ENCODE peak calls at places on chromosomes 12 and 14, in six cellular contexts. One of them, this sample, is unnamed.

GRCh38 chr12:40515041-40515825 is 177.0 kb upstream of the CNTN1 start:
- DNase-seq in astrocyte of the spinal cord: peak
- DNase-seq in lung: no peak
- DNase-seq in PC-3: no peak
- DNase-seq in GM13976: peak
- DNase-seq in GM13977: peak
- DNase-seq in this sample: no peak

GRCh38 chr14:67151082-67151666 is 38.1 kb upstream of the GARIN2 start:
- DNase-seq in astrocyte of the spinal cord: no peak
- DNase-seq in lung: no peak
- DNase-seq in PC-3: peak
- DNase-seq in GM13976: no peak
- DNase-seq in GM13977: no peak
- DNase-seq in this sample: no peak

GRCh38 chr12:112183141-112183581 is 57.8 kb downstream of the TRAFD1 start:
- DNase-seq in astrocyte of the spinal cord: peak
- DNase-seq in lung: no peak
- DNase-seq in PC-3: no peak
- DNase-seq in GM13976: peak
- DNase-seq in GM13977: peak
- DNase-seq in this sample: peak

GRCh38 chr12:116222358-116222757 is 55.1 kb downstream of the MED13L start:
- DNase-seq in astrocyte of the spinal cord: peak
- DNase-seq in lung: peak
- DNase-seq in PC-3: peak
- DNase-seq in GM13976: no peak
- DNase-seq in GM13977: no peak
- DNase-seq in this sample: peak

GRCh38 chr12:84150226-84150625 is 762.4 kb downstream of the SLC6A15 start:
- DNase-seq in astrocyte of the spinal cord: no peak
- DNase-seq in lung: no peak
- DNase-seq in PC-3: no peak
- DNase-seq in GM13976: no peak
- DNase-seq in GM13977: no peak
- DNase-seq in this sample: no peak

GRCh38 chr14:33332497-33332896 is 393.8 kb downstream of the NPAS3 start:
- DNase-seq in astrocyte of the spinal cord: no peak
- DNase-seq in lung: no peak
- DNase-seq in PC-3: peak
- DNase-seq in GM13976: no peak
- DNase-seq in GM13977: no peak
- DNase-seq in this sample: no peak

GRCh38 chr12:41288188-41288811 is 100.2 kb downstream of the PDZRN4 start:
- DNase-seq in astrocyte of the spinal cord: no peak
- DNase-seq in lung: no peak
- DNase-seq in PC-3: no peak
- DNase-seq in GM13976: no peak
- DNase-seq in GM13977: no peak
- DNase-seq in this sample: no peak

GRCh38 chr14:91377700-91378652 is 39.6 kb downstream of the CCDC88C start:
- DNase-seq in astrocyte of the spinal cord: no peak
- DNase-seq in lung: no peak
- DNase-seq in PC-3: peak
- DNase-seq in GM13976: no peak
- DNase-seq in GM13977: no peak
- DNase-seq in this sample: peak

GRCh38 chr14:61645247-61645646 is 50.1 kb upstream of the HIF1A start:
- DNase-seq in astrocyte of the spinal cord: no peak
- DNase-seq in lung: no peak
- DNase-seq in PC-3: no peak
- DNase-seq in GM13976: no peak
- DNase-seq in GM13977: no peak
- DNase-seq in this sample: no peak

GRCh38 chr14:36315159-36315853 is 5.1 kb downstream of the MBIP start:
- DNase-seq in astrocyte of the spinal cord: no peak
- DNase-seq in lung: no peak
- DNase-seq in PC-3: no peak
- DNase-seq in GM13976: peak
- DNase-seq in GM13977: peak
- DNase-seq in this sample: peak

GRCh38 chr12:98352218-98352811 is 163.1 kb upstream of the TMPO start:
- DNase-seq in astrocyte of the spinal cord: peak
- DNase-seq in lung: no peak
- DNase-seq in PC-3: peak
- DNase-seq in GM13976: no peak
- DNase-seq in GM13977: peak
- DNase-seq in this sample: no peak

GRCh38 chr12:120761581-120761980 is 36.0 kb downstream of the ACADS start:
- DNase-seq in astrocyte of the spinal cord: peak
- DNase-seq in lung: no peak
- DNase-seq in PC-3: no peak
- DNase-seq in GM13976: no peak
- DNase-seq in GM13977: no peak
- DNase-seq in this sample: no peak

GRCh38 chr12:123035841-123036240 is 55.4 kb downstream of the ARL6IP4 start:
- DNase-seq in astrocyte of the spinal cord: no peak
- DNase-seq in lung: no peak
- DNase-seq in PC-3: no peak
- DNase-seq in GM13976: no peak
- DNase-seq in GM13977: no peak
- DNase-seq in this sample: no peak

GRCh38 chr14:22811752-22812151 is 3.5 kb downstream of the SLC7A7 start:
- DNase-seq in astrocyte of the spinal cord: no peak
- DNase-seq in lung: no peak
- DNase-seq in PC-3: no peak
- DNase-seq in GM13976: no peak
- DNase-seq in GM13977: peak
- DNase-seq in this sample: no peak

GRCh38 chr12:6632026-6632978 is 3.5 kb downstream of the LPAR5 start:
- DNase-seq in astrocyte of the spinal cord: no peak
- DNase-seq in lung: no peak
- DNase-seq in PC-3: no peak
- DNase-seq in GM13976: peak
- DNase-seq in GM13977: peak
- DNase-seq in this sample: peak

GRCh38 chr12:65335021-65335714 is 56.7 kb downstream of the MSRB3 start:
- DNase-seq in astrocyte of the spinal cord: peak
- DNase-seq in lung: no peak
- DNase-seq in PC-3: peak
- DNase-seq in GM13976: no peak
- DNase-seq in GM13977: no peak
- DNase-seq in this sample: no peak

GRCh38 chr14:103149847-103150246 is 26.6 kb downstream of the TNFAIP2 start:
- DNase-seq in astrocyte of the spinal cord: no peak
- DNase-seq in lung: no peak
- DNase-seq in PC-3: no peak
- DNase-seq in GM13976: no peak
- DNase-seq in GM13977: no peak
- DNase-seq in this sample: no peak

GRCh38 chr14:104035300-104035699 is 50.2 kb upstream of the ASPG start:
- DNase-seq in astrocyte of the spinal cord: no peak
- DNase-seq in lung: no peak
- DNase-seq in PC-3: no peak
- DNase-seq in GM13976: no peak
- DNase-seq in GM13977: no peak
- DNase-seq in this sample: no peak

GRCh38 chr12:107079172-107080011 is 14.0 kb downstream of the CRY1 start:
- DNase-seq in astrocyte of the spinal cord: peak
- DNase-seq in lung: no peak
- DNase-seq in PC-3: peak
- DNase-seq in GM13976: peak
- DNase-seq in GM13977: no peak
- DNase-seq in this sample: no peak

GRCh38 chr12:26017484-26018211 is 59.2 kb downstream of the RASSF8 start:
- DNase-seq in astrocyte of the spinal cord: no peak
- DNase-seq in lung: no peak
- DNase-seq in PC-3: peak
- DNase-seq in GM13976: peak
- DNase-seq in GM13977: peak
- DNase-seq in this sample: peak

GRCh38 chr12:108967869-108968540 is 52.9 kb downstream of the SVOP start:
- DNase-seq in astrocyte of the spinal cord: no peak
- DNase-seq in lung: no peak
- DNase-seq in PC-3: peak
- DNase-seq in GM13976: peak
- DNase-seq in GM13977: no peak
- DNase-seq in this sample: no peak
- TF ChIP-seq CTCF in astrocyte of the spinal cord: peak
- TF ChIP-seq CTCF in lung: no peak
- TF ChIP-seq CTCF in PC-3: peak
- TF ChIP-seq CTCF in GM13976: peak
- TF ChIP-seq CTCF in GM13977: peak
- TF ChIP-seq CTCF in this sample: peak

GRCh38 chr14:46661728-46662127 is 10.1 kb upstream of the RPL10L start:
- DNase-seq in astrocyte of the spinal cord: no peak
- DNase-seq in lung: no peak
- DNase-seq in PC-3: peak
- DNase-seq in GM13976: no peak
- DNase-seq in GM13977: no peak
- DNase-seq in this sample: no peak
- TF ChIP-seq CTCF in astrocyte of the spinal cord: peak
- TF ChIP-seq CTCF in lung: no peak
- TF ChIP-seq CTCF in PC-3: peak
- TF ChIP-seq CTCF in GM13976: no peak
- TF ChIP-seq CTCF in GM13977: peak
- TF ChIP-seq CTCF in this sample: no peak

GRCh38 chr12:111174283-111175108 is 194.4 kb downstream of the PHETA1 start:
- DNase-seq in astrocyte of the spinal cord: no peak
- DNase-seq in lung: no peak
- DNase-seq in PC-3: peak
- DNase-seq in GM13976: peak
- DNase-seq in GM13977: peak
- DNase-seq in this sample: peak
- TF ChIP-seq CTCF in astrocyte of the spinal cord: no peak
- TF ChIP-seq CTCF in lung: no peak
- TF ChIP-seq CTCF in PC-3: peak
- TF ChIP-seq CTCF in GM13976: peak
- TF ChIP-seq CTCF in GM13977: peak
- TF ChIP-seq CTCF in this sample: no peak

GRCh38 chr12:108231909-108232434 is 102.9 kb downstream of the WSCD2 start:
- DNase-seq in astrocyte of the spinal cord: no peak
- DNase-seq in lung: no peak
- DNase-seq in PC-3: no peak
- DNase-seq in GM13976: no peak
- DNase-seq in GM13977: no peak
- DNase-seq in this sample: no peak

GRCh38 chr12:108235231-108235959 is 103.7 kb downstream of the CMKLR1 start:
- DNase-seq in astrocyte of the spinal cord: no peak
- DNase-seq in lung: no peak
- DNase-seq in PC-3: no peak
- DNase-seq in GM13976: no peak
- DNase-seq in GM13977: no peak
- DNase-seq in this sample: no peak

GRCh38 chr12:108236366-108236765 is 102.7 kb downstream of the CMKLR1 start:
- DNase-seq in astrocyte of the spinal cord: no peak
- DNase-seq in lung: no peak
- DNase-seq in PC-3: no peak
- DNase-seq in GM13976: no peak
- DNase-seq in GM13977: no peak
- DNase-seq in this sample: no peak

GRCh38 chr12:108232565-108232964 is 103.5 kb downstream of the WSCD2 start:
- DNase-seq in astrocyte of the spinal cord: no peak
- DNase-seq in lung: no peak
- DNase-seq in PC-3: peak
- DNase-seq in GM13976: no peak
- DNase-seq in GM13977: no peak
- DNase-seq in this sample: no peak

GRCh38 chr12:108234155-108234554 is 105.0 kb downstream of the CMKLR1 start:
- DNase-seq in astrocyte of the spinal cord: no peak
- DNase-seq in lung: no peak
- DNase-seq in PC-3: no peak
- DNase-seq in GM13976: no peak
- DNase-seq in GM13977: no peak
- DNase-seq in this sample: peak
- TF ChIP-seq CTCF in astrocyte of the spinal cord: no peak
- TF ChIP-seq CTCF in lung: no peak
- TF ChIP-seq CTCF in PC-3: no peak
- TF ChIP-seq CTCF in GM13976: peak
- TF ChIP-seq CTCF in GM13977: peak
- TF ChIP-seq CTCF in this sample: no peak

GRCh38 chr12:20601668-20602280 is 93.4 kb upstream of the SLCO1C1 start:
- DNase-seq in astrocyte of the spinal cord: peak
- DNase-seq in lung: no peak
- DNase-seq in PC-3: peak
- DNase-seq in GM13976: no peak
- DNase-seq in GM13977: peak
- DNase-seq in this sample: no peak
- TF ChIP-seq CTCF in astrocyte of the spinal cord: peak
- TF ChIP-seq CTCF in lung: no peak
- TF ChIP-seq CTCF in PC-3: peak
- TF ChIP-seq CTCF in GM13976: peak
- TF ChIP-seq CTCF in GM13977: peak
- TF ChIP-seq CTCF in this sample: peak

GRCh38 chr14:97301931-97302559 is 504.9 kb downstream of the VRK1 start:
- DNase-seq in astrocyte of the spinal cord: no peak
- DNase-seq in lung: no peak
- DNase-seq in PC-3: no peak
- DNase-seq in GM13976: no peak
- DNase-seq in GM13977: no peak
- DNase-seq in this sample: no peak

GRCh38 chr14:97299661-97300060 is 502.5 kb downstream of the VRK1 start:
- DNase-seq in astrocyte of the spinal cord: no peak
- DNase-seq in lung: no peak
- DNase-seq in PC-3: no peak
- DNase-seq in GM13976: no peak
- DNase-seq in GM13977: no peak
- DNase-seq in this sample: peak

GRCh38 chr14:97295108-97295710 is 498.0 kb downstream of the VRK1 start:
- DNase-seq in astrocyte of the spinal cord: no peak
- DNase-seq in lung: no peak
- DNase-seq in PC-3: no peak
- DNase-seq in GM13976: no peak
- DNase-seq in GM13977: no peak
- DNase-seq in this sample: no peak

GRCh38 chr14:97298775-97299174 is 501.6 kb downstream of the VRK1 start:
- DNase-seq in astrocyte of the spinal cord: no peak
- DNase-seq in lung: no peak
- DNase-seq in PC-3: no peak
- DNase-seq in GM13976: no peak
- DNase-seq in GM13977: no peak
- DNase-seq in this sample: no peak

DNA sequence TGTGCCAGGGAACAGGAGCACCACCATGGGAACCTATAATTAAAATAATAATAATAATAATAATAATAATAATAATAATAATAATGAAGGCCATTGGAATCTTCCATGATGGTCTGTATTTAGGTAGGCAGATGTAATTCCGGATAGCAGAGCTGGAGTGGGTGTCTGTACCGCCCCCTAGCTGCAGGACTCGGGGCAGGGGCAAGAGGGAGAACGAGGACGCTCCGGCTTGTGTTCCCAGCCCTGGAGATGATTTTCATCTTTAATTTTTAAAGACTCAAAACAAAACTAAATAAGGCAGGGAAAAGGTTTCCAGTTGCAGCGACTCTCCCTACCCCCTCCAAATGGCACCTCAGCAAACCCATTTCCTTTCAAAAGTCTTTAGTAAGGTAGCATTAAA is 501.1 kb downstream of the VRK1 start:
- DNase-seq in astrocyte of the spinal cord: no peak
- DNase-seq in lung: no peak
- DNase-seq in PC-3: peak
- DNase-seq in GM13976: no peak
- DNase-seq in GM13977: no peak
- DNase-seq in this sample: no peak
- TF ChIP-seq CTCF in astrocyte of the spinal cord: peak
- TF ChIP-seq CTCF in lung: no peak
- TF ChIP-seq CTCF in PC-3: peak
- TF ChIP-seq CTCF in GM13976: no peak
- TF ChIP-seq CTCF in GM13977: no peak
- TF ChIP-seq CTCF in this sample: peak

GRCh38 chr12:11513288-11513687 is 117.9 kb upstream of the PRB2 start:
- DNase-seq in astrocyte of the spinal cord: no peak
- DNase-seq in lung: no peak
- DNase-seq in PC-3: peak
- DNase-seq in GM13976: no peak
- DNase-seq in GM13977: no peak
- DNase-seq in this sample: no peak
- TF ChIP-seq CTCF in astrocyte of the spinal cord: peak
- TF ChIP-seq CTCF in lung: no peak
- TF ChIP-seq CTCF in PC-3: peak
- TF ChIP-seq CTCF in GM13976: no peak
- TF ChIP-seq CTCF in GM13977: no peak
- TF ChIP-seq CTCF in this sample: no peak